ENCODE peak calls at places on chromosomes 3 and 15, in five cellular contexts. P, K, V, D and Y are unnamed samples.

GRCh38 chr3:48141225-48142137 is 46.7 kb downstream of the CDC25A start:
- DNase-seq in P (no peak), K (no peak), V (no peak), D (no peak), Y (no peak)

GRCh38 chr3:16395229-16395628 is 118.3 kb downstream of the RFTN1 start:
- DNase-seq in P (no peak), K (no peak), V (no peak), D (no peak), Y (no peak)

GRCh38 chr3:141798455-141798854 is 35.2 kb downstream of the GRK7 start:
- DNase-seq in P (no peak), K (no peak), V (no peak), D (no peak), Y (no peak)

GRCh38 chr3:170108955-170109354 is 71.2 kb downstream of the GPR160 start:
- DNase-seq in P (no peak), K (no peak), V (no peak), D (no peak), Y (no peak)

GRCh38 chr3:85783331-85783730 is 824.5 kb downstream of the CADM2 start:
- DNase-seq in P (no peak), K (no peak), V (no peak), D (no peak), Y (no peak)

GRCh38 chr3:46490338-46491084 is 7.3 kb upstream of the RTP3 start:
- DNase-seq in P (no peak), K (no peak), V (no peak), D (peak), Y (no peak)

GRCh38 chr15:23069496-23070166 is 30.3 kb upstream of the TUBGCP5 start:
- DNase-seq in P (peak), K (no peak), V (no peak), D (no peak), Y (peak)

GRCh38 chr3:79551997-79552396 is 215.8 kb downstream of the ROBO1 start:
- DNase-seq in P (no peak), K (no peak), V (no peak), D (no peak), Y (no peak)

GRCh38 chr3:63473641-63474166 is 178.8 kb upstream of the SNTN start:
- DNase-seq in P (no peak), K (no peak), V (no peak), D (no peak), Y (no peak)

GRCh38 chr15:79037848-79038247 is 52.7 kb downstream of the RASGRF1 start:
- DNase-seq in P (no peak), K (no peak), V (no peak), D (no peak), Y (no peak)

GRCh38 chr3:143672396-143673165 is 175.7 kb downstream of the SLC9A9 start:
- DNase-seq in P (no peak), K (no peak), V (no peak), D (no peak), Y (no peak)

GRCh38 chr3:10232138-10232537 is 16.1 kb upstream of the TATDN2 start:
- DNase-seq in P (peak), K (no peak), V (no peak), D (no peak), Y (no peak)

GRCh38 chr3:194043516-194043915 is 92.4 kb upstream of the HES1 start:
- DNase-seq in P (peak), K (no peak), V (no peak), D (no peak), Y (no peak)
- TF ChIP-seq YY1 in P (no peak), K (no peak), V (no peak), D (no peak), Y (no peak)

GRCh38 chr15:40914013-40914412 is 15.1 kb upstream of the DLL4 start:
- DNase-seq in P (no peak), K (no peak), V (no peak), D (no peak), Y (no peak)

GRCh38 chr15:40912478-40912877 is 16.7 kb upstream of the DLL4 start:
- DNase-seq in P (no peak), K (no peak), V (no peak), D (no peak), Y (no peak)

GRCh38 chr15:40911693-40912092 is 17.4 kb downstream of the VPS18 start:
- DNase-seq in P (no peak), K (no peak), V (no peak), D (no peak), Y (no peak)

GRCh38 chr15:40909662-40910625 is 15.7 kb downstream of the VPS18 start:
- DNase-seq in P (no peak), K (no peak), V (peak), D (no peak), Y (no peak)

DNA sequence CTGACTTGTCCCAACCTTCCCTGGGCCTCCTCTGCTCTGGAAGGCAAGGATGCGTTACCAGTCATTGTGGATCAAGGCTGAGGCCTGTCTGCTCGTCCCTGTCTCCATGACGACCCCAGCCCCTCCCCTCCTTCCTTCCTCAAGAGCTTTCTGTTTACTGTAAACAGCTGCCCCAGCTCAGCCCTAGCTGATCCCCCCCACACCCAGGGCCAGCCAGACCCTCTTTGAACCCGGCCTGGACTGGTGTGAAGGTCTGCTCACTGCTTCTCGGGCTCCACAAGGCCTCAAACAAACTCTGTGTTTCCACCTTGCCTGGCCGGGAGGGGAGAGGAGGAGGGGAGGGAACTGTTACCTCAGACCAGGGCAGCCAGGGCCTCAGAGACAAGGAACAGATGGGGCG is 16.9 kb downstream of the VPS18 start:
- DNase-seq in P (no peak), K (no peak), V (no peak), D (peak), Y (no peak)
- TF ChIP-seq SP1 in P (no peak), K (no peak), V (no peak), D (no peak), Y (no peak)

DNA sequence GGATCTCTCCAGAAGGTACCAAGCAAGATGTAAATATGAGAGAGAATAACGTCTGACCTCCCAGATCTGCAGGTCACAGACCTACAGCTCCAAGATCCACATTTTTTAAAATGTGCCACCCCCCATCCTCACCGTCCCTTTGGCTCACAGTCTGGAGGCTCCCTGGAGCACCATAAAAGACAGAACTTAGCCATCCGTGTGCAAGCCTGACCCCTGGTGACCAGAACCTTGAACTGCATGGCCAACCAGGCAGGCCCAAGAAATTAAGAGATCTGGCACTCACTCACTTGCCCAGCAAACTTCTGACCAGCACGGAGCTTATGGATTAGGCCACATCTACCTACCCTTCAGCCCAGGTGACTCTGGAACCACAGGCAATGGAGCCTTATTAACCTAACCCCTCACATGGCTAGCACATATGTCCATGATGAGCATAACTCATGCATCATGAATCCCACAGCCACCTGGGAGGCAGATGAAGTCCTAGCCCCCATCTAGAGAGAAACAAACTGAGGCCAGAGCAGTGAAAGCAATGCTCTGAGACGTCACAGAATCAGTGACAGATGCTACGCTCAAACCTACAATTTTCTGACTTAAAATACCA is 275.3 kb downstream of the UACA start:
- DNase-seq in P (peak), K (no peak), V (peak), D (peak), Y (no peak)
- TF ChIP-seq YY1 in P (no peak), K (peak), V (no peak), D (no peak), Y (no peak)

DNA sequence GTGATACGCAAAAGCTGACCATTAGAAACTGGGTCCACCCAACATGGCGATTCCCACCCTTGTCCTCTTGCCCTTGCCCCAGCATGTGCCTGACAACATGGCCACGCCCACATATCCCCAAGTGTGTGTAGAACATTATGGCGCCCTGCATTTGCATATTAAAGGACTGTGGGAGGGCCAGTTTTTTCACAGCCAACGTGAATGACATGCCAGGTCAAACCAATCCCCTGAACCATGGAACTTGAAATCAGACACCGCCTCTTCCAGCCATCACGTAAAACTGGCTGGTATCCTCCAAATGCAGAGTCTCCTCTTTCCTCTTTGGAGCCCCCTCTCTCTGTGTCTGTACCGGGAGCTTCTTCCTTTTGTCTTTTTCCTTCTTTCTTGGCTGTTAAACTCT is 156.7 kb upstream of the EPHA6 start:
- DNase-seq in P (no peak), K (no peak), V (no peak), D (no peak), Y (no peak)
- TF ChIP-seq SP1 in P (no peak), K (no peak), V (no peak), D (no peak), Y (no peak)

GRCh38 chr3:98657429-98657828 is 64.0 kb upstream of the CPOX start:
- DNase-seq in P (no peak), K (no peak), V (no peak), D (peak), Y (peak)
- TF ChIP-seq YY1 in P (no peak), K (no peak), V (no peak), D (peak), Y (no peak)

GRCh38 chr3:29759021-29759359 is 478.1 kb downstream of the RBMS3 start:
- DNase-seq in P (no peak), K (no peak), V (no peak), D (no peak), Y (no peak)

GRCh38 chr3:29759443-29760033 is 478.7 kb downstream of the RBMS3 start:
- DNase-seq in P (no peak), K (no peak), V (no peak), D (no peak), Y (no peak)

GRCh38 chr3:29764059-29764458 is 483.2 kb downstream of the RBMS3 start:
- DNase-seq in P (no peak), K (no peak), V (no peak), D (no peak), Y (no peak)

GRCh38 chr3:29763115-29763514 is 482.2 kb downstream of the RBMS3 start:
- DNase-seq in P (no peak), K (no peak), V (no peak), D (no peak), Y (no peak)

DNA sequence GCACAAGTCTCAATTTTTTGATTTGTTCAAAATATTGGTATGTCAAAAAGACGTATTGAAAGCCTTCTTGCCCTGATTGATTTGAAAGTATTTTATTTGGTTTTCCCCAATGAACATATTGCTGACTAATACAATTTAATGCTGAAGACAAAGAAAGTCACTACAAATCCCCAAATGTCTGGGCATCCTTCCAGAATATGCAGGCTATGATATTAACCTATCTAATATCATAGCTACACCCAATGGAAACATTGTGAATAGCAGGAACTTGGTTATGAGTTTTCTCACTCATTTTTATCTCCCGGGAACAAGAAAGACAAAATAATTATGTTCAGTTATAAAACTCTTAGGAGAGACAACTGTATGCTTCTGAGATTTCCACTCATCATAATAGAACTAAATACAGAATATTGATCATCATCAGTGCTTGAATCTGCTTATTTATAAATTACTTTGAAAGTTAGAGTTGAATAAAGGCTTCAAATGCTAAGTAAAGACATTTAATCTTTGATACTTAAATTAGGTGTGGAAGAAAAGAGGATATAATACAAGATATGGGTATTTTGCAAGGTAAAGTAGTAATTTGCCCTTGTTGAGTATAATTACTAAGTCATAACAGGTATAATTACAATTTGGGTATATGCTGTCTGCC is 483.9 kb downstream of the RBMS3 start:
- DNase-seq in P (no peak), K (no peak), V (no peak), D (no peak), Y (peak)
- TF ChIP-seq SP1 in P (no peak), K (no peak), V (no peak), D (no peak), Y (no peak)

GRCh38 chr3:140292154-140292553 is 357.2 kb downstream of the CLSTN2 start:
- DNase-seq in P (no peak), K (no peak), V (no peak), D (no peak), Y (no peak)

GRCh38 chr3:140292684-140293083 is 357.7 kb downstream of the CLSTN2 start:
- DNase-seq in P (no peak), K (no peak), V (no peak), D (no peak), Y (no peak)

GRCh38 chr3:140288575-140288974 is 353.6 kb downstream of the CLSTN2 start:
- DNase-seq in P (no peak), K (no peak), V (no peak), D (no peak), Y (no peak)

GRCh38 chr3:140294058-140294457 is 359.1 kb downstream of the CLSTN2 start:
- DNase-seq in P (no peak), K (no peak), V (no peak), D (no peak), Y (no peak)

GRCh38 chr3:140290105-140290504 is 355.1 kb downstream of the CLSTN2 start:
- DNase-seq in P (no peak), K (no peak), V (no peak), D (no peak), Y (no peak)
- TF ChIP-seq YY1 in P (no peak), K (no peak), V (no peak), D (no peak), Y (no peak)